ENCODE peak calls at places on chromosomes 6 and 20, in ten cellular contexts. J is psoas muscle; Q is colonic mucosa; O is left ventricle myocardium inferior; X is lower lobe of right lung; G is naive thymus-derived CD4-positive, alpha-beta T cell; P is ascending aorta; V is CD8-positive, alpha-beta memory T cell; U is mesenchymal stem cell; A is HCT116. N is an unnamed sample. For H3K36me3, the result is how much of the 10 kb centered on the place peaks cover.

GRCh38 chr20:17457064-17457463 is 74.1 kb downstream of the BFSP1 start:
- DNase-seq in J (no peak), Q (no peak), O (no peak), X (no peak), G (no peak), P (no peak), V (no peak), U (no peak), A (no peak), N (no peak)

GRCh38 chr6:104548297-104548696 is 311.4 kb downstream of the HACE1 start:
- DNase-seq in J (no peak), Q (no peak), O (no peak), X (no peak), G (no peak), P (no peak), V (no peak), U (no peak), A (no peak), N (no peak)

GRCh38 chr6:7138921-7139358 is 31.2 kb downstream of the RREB1 start:
- DNase-seq in J (no peak), Q (peak), O (no peak), X (peak), G (peak), P (no peak), V (no peak), U (no peak), A (peak), N (peak)

GRCh38 chr6:170082531-170083187 is 208.2 kb downstream of the DLL1 start:
- DNase-seq in J (no peak), Q (no peak), O (peak), X (peak), G (no peak), P (no peak), V (no peak), U (no peak), A (no peak), N (no peak)

GRCh38 chr6:35754452-35755321 is 17.9 kb downstream of the ARMC12 start:
- DNase-seq in J (no peak), Q (no peak), O (no peak), X (no peak), G (no peak), P (no peak), V (no peak), U (no peak), A (no peak), N (no peak)

GRCh38 chr20:4681971-4682370 is 39.7 kb upstream of the PRND start:
- DNase-seq in J (no peak), Q (no peak), O (no peak), X (no peak), G (no peak), P (no peak), V (no peak), U (peak), A (no peak), N (no peak)

GRCh38 chr6:111972714-111973678 is 80.9 kb upstream of the CCN6 start:
- DNase-seq in J (peak), Q (no peak), O (peak), X (no peak), G (peak), P (peak), V (peak), U (peak), A (no peak), N (peak)

GRCh38 chr20:15155848-15156401 is 818.5 kb upstream of the FLRT3 start:
- DNase-seq in J (no peak), Q (no peak), O (no peak), X (no peak), G (no peak), P (no peak), V (no peak), U (no peak), A (no peak), N (no peak)

GRCh38 chr6:114092943-114093342 is 122.0 kb upstream of the HDAC2 start:
- DNase-seq in J (no peak), Q (no peak), O (no peak), X (no peak), G (no peak), P (no peak), V (no peak), U (no peak), A (no peak), N (no peak)

GRCh38 chr6:24547243-24547642 is 52.5 kb downstream of the ALDH5A1 start:
- DNase-seq in J (no peak), Q (no peak), O (no peak), X (no peak), G (peak), P (no peak), V (peak), U (no peak), A (no peak), N (peak)

GRCh38 chr20:23094927-23095326 is 8.8 kb upstream of the CD93 start:
- DNase-seq in J (no peak), Q (no peak), O (no peak), X (no peak), G (no peak), P (no peak), V (no peak), U (peak), A (no peak), N (no peak)

GRCh38 chr6:121619013-121619412 is 183.6 kb downstream of the GJA1 start:
- DNase-seq in J (no peak), Q (no peak), O (no peak), X (no peak), G (no peak), P (no peak), V (no peak), U (no peak), A (no peak), N (no peak)

GRCh38 chr6:13635948-13636658 is 21.0 kb downstream of the NOL7 start:
- DNase-seq in J (no peak), Q (no peak), O (no peak), X (no peak), G (no peak), P (no peak), V (no peak), U (no peak), A (no peak), N (no peak)

GRCh38 chr20:14142964-14143627 is 147.8 kb downstream of the MACROD2 start:
- DNase-seq in J (no peak), Q (no peak), O (no peak), X (no peak), G (no peak), P (no peak), V (no peak), U (peak), A (no peak), N (no peak)

GRCh38 chr6:163438940-163439335 is 24.4 kb downstream of the QKI start:
- DNase-seq in J (peak), Q (no peak), O (peak), X (peak), G (no peak), P (no peak), V (peak), U (peak), A (no peak), N (peak)

GRCh38 chr6:117729613-117730012 is 54.3 kb downstream of the NUS1 start:
- DNase-seq in J (no peak), Q (no peak), O (no peak), X (no peak), G (no peak), P (no peak), V (no peak), U (no peak), A (no peak), N (no peak)

GRCh38 chr6:16805190-16805860 is 44.1 kb upstream of the ATXN1 start:
- DNase-seq in J (no peak), Q (no peak), O (no peak), X (no peak), G (no peak), P (no peak), V (no peak), U (no peak), A (no peak), N (no peak)

GRCh38 chr20:1835531-1835930 is 59.7 kb upstream of the SIRPA start:
- DNase-seq in J (no peak), Q (no peak), O (no peak), X (no peak), G (no peak), P (no peak), V (no peak), U (no peak), A (no peak), N (no peak)

GRCh38 chr20:63558804-63559484 is 5.0 kb downstream of the FNDC11 start:
- DNase-seq in J (no peak), Q (peak), O (no peak), X (no peak), G (no peak), P (no peak), V (no peak), U (no peak), A (no peak), N (no peak)

GRCh38 chr20:57329608-57330221 is at the start of gene SPO11:
- DNase-seq in J (no peak), Q (peak), O (no peak), X (no peak), G (no peak), P (no peak), V (no peak), U (no peak), A (no peak), N (no peak)

GRCh38 chr20:57327820-57328219 is 1.8 kb upstream of the SPO11 start:
- DNase-seq in J (no peak), Q (peak), O (no peak), X (no peak), G (no peak), P (no peak), V (no peak), U (no peak), A (no peak), N (no peak)

GRCh38 chr20:57323034-57323433 is 6.6 kb upstream of the SPO11 start:
- DNase-seq in J (peak), Q (peak), O (no peak), X (no peak), G (no peak), P (no peak), V (no peak), U (peak), A (no peak), N (no peak)

GRCh38 chr20:57325632-57326356 is 3.8 kb upstream of the SPO11 start:
- DNase-seq in J (no peak), Q (peak), O (no peak), X (no peak), G (no peak), P (no peak), V (no peak), U (no peak), A (no peak), N (no peak)

GRCh38 chr20:57326667-57327455 is 2.7 kb upstream of the SPO11 start:
- DNase-seq in J (no peak), Q (peak), O (no peak), X (no peak), G (no peak), P (no peak), V (no peak), U (no peak), A (peak), N (no peak)
- H3K27ac ChIP-seq in J (no peak), Q (no peak), O (no peak), X (no peak), G (no peak), P (no peak), V (no peak), U (no peak), A (no peak), N (no peak)

GRCh38 chr20:57138198-57138995 is 128.0 kb downstream of the BMP7 start:
- DNase-seq in J (no peak), Q (no peak), O (no peak), X (no peak), G (no peak), P (no peak), V (no peak), U (no peak), A (no peak), N (no peak)

GRCh38 chr20:57137676-57138075 is 128.8 kb downstream of the BMP7 start:
- DNase-seq in J (no peak), Q (no peak), O (no peak), X (no peak), G (no peak), P (no peak), V (no peak), U (no peak), A (no peak), N (no peak)

GRCh38 chr20:57134804-57135203 is 131.6 kb downstream of the BMP7 start:
- DNase-seq in J (no peak), Q (no peak), O (no peak), X (no peak), G (no peak), P (no peak), V (no peak), U (no peak), A (no peak), N (no peak)

GRCh38 chr20:57135875-57136274 is 130.6 kb downstream of the BMP7 start:
- DNase-seq in J (no peak), Q (no peak), O (no peak), X (no peak), G (no peak), P (no peak), V (no peak), U (no peak), A (no peak), N (no peak)

GRCh38 chr20:57136734-57137133 is 129.7 kb downstream of the BMP7 start:
- DNase-seq in J (no peak), Q (no peak), O (no peak), X (no peak), G (no peak), P (no peak), V (no peak), U (no peak), A (no peak), N (no peak)
- H3K4me3 ChIP-seq in J (no peak), Q (no peak), O (no peak), X (no peak), G (no peak), P (no peak), V (no peak), U (no peak), A (no peak), N (no peak)

GRCh38 chr20:36396847-36397246 is 90.7 kb downstream of the DLGAP4 start:
- DNase-seq in J (no peak), Q (no peak), O (no peak), X (no peak), G (no peak), P (no peak), V (no peak), U (no peak), A (no peak), N (no peak)
- H3K36me3 ChIP-seq in J (under half), Q (under half), O (under half), X (under half), G (under half), P (under half), V (under half), U (under half), A (under half), N (under half)

DNA sequence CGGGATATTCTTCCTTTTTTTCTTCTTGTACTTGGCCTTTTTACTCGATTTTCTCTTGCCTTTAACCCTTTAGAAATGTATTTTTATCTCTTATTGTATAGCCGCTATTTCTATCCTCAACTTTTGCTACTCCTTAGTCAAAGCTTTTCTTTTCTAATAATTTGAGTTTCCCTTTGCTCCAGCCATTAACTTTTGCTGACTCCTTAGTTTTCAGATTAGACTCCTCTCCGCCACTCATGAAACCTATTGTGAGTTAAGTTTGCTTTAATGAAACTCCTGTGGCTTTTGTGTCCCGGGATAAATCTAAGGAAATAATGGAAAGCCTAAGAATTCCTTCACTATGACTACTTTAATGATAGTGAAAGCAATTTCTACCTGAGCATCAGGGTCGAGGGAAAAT is 590.3 kb upstream of the CITED2 start:
- DNase-seq in J (no peak), Q (no peak), O (no peak), X (no peak), G (no peak), P (no peak), V (no peak), U (no peak), A (no peak), N (no peak)
- H3K27ac ChIP-seq in J (no peak), Q (no peak), O (peak), X (no peak), G (no peak), P (no peak), V (no peak), U (no peak), A (no peak), N (no peak)

GRCh38 chr6:41469156-41469950 is 76.8 kb upstream of the FOXP4 start:
- DNase-seq in J (no peak), Q (no peak), O (no peak), X (no peak), G (no peak), P (no peak), V (no peak), U (no peak), A (no peak), N (no peak)

GRCh38 chr6:41467627-41468404 is 78.4 kb upstream of the FOXP4 start:
- DNase-seq in J (no peak), Q (no peak), O (no peak), X (no peak), G (no peak), P (no peak), V (no peak), U (no peak), A (no peak), N (no peak)

GRCh38 chr6:41471064-41471895 is 74.9 kb upstream of the FOXP4 start:
- DNase-seq in J (no peak), Q (no peak), O (no peak), X (no peak), G (no peak), P (no peak), V (no peak), U (no peak), A (no peak), N (no peak)

GRCh38 chr6:41469951-41470340 is 76.2 kb upstream of the FOXP4 start:
- DNase-seq in J (no peak), Q (no peak), O (no peak), X (peak), G (no peak), P (no peak), V (no peak), U (peak), A (no peak), N (no peak)

DNA sequence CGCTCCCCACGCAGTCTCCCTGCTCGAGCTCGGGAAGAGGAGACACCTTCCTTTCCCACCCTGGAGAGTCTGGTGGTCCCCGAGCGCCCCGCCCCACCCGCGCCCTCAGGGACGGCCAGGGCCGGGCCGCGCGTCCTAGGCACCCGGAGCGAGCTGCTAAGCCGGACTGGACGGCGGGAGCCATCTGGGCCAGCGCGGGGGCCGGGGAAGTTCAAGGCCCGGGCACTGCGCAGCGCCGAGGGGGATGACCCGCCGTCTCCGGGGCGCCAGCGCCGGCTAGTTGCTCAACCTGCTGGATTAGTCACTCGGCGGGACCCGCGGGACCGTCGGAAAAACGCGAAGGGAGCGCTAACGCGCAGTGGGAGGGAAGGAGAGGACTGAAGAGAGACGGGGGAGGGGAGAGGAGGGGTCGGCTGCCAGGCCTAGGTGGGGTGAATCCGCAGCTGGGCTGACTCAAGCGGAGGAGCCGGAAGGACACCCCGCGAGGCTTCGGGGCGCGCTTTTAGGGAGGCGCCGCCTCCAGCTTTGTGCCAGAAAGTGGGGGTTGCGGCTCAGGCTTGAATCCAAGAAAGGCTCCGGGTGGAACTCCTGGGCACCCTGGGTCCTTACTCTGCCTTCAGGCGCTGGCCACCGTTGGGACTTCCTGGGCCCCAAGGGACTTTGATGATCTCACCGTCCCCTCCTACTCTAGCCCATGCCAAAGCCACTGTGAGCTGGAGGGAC is 75.7 kb upstream of the FOXP4 start:
- DNase-seq in J (peak), Q (no peak), O (peak), X (peak), G (no peak), P (no peak), V (no peak), U (peak), A (no peak), N (no peak)
- H3K4me3 ChIP-seq in J (peak), Q (peak), O (peak), X (peak), G (no peak), P (peak), V (no peak), U (peak), A (peak), N (peak)

GRCh38 chr20:49906101-49906604 is 9.2 kb downstream of the SPATA2 start:
- DNase-seq in J (no peak), Q (no peak), O (no peak), X (no peak), G (no peak), P (no peak), V (no peak), U (no peak), A (no peak), N (no peak)
- H3K36me3 ChIP-seq in J (under half), Q (under half), O (under half), X (half or more), G (under half), P (half or more), V (under half), U (half or more), A (under half), N (half or more)

GRCh38 chr6:21597706-21598273 is 4.2 kb downstream of the SOX4 start:
- DNase-seq in J (no peak), Q (peak), O (no peak), X (no peak), G (no peak), P (no peak), V (no peak), U (peak), A (no peak), N (no peak)

GRCh38 chr6:21595951-21596378 is 2.4 kb downstream of the SOX4 start:
- DNase-seq in J (peak), Q (peak), O (no peak), X (no peak), G (peak), P (no peak), V (no peak), U (peak), A (no peak), N (no peak)

GRCh38 chr6:21597243-21597682 is 3.7 kb downstream of the SOX4 start:
- DNase-seq in J (no peak), Q (no peak), O (no peak), X (no peak), G (no peak), P (no peak), V (no peak), U (no peak), A (no peak), N (no peak)

GRCh38 chr6:21595265-21595950 is 1.9 kb downstream of the SOX4 start:
- DNase-seq in J (peak), Q (peak), O (peak), X (peak), G (peak), P (no peak), V (no peak), U (peak), A (no peak), N (no peak)

DNA sequence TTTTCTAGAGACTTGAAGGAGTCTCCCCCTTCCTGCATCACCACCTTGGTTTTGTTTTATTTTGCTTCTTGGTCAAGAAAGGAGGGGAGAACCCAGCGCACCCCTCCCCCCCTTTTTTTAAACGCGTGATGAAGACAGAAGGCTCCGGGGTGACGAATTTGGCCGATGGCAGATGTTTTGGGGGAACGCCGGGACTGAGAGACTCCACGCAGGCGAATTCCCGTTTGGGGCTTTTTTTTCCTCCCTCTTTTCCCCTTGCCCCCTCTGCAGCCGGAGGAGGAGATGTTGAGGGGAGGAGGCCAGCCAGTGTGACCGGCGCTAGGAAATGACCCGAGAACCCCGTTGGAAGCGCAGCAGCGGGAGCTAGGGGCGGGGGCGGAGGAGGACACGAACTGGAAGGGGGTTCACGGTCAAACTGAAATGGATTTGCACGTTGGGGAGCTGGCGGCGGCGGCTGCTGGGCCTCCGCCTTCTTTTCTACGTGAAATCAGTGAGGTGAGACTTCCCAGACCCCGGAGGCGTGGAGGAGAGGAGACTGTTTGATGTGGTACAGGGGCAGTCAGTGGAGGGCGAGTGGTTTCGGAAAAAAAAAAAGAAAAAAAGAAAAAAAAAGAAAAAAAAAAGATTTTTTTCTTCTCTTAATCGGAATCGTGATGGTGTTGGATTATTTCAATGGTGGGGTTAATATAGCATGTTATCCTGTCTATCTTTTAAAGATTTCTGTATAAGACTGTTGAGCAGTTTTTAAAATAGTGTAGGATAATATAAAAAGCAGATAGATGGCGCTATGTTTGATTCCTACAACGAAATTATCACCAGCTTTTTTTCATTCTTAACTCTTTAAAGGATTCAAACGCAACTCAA is 3.1 kb downstream of the SOX4 start:
- DNase-seq in J (peak), Q (peak), O (peak), X (peak), G (peak), P (no peak), V (no peak), U (peak), A (no peak), N (no peak)
- H3K27ac ChIP-seq in J (peak), Q (peak), O (peak), X (peak), G (peak), P (peak), V (no peak), U (peak), A (peak), N (no peak)